ENCODE peak calls at places on chromosome 2, in four cellular contexts. S, H, Q and E are unnamed samples.

GRCh38 chr2:34261701-34262100 is 662.6 kb upstream of the FAM98A start:
- DNase-seq in S (no peak), H (no peak), Q (no peak), E (no peak)

GRCh38 chr2:19900536-19901200 is 1.1 kb downstream of the TTC32 start:
- DNase-seq in S (no peak), H (peak; percentile 44), Q (peak; percentile 24), E (no peak)

GRCh38 chr2:42977236-42978174 is 185.1 kb upstream of the HAAO start:
- DNase-seq in S (no peak), H (no peak), Q (no peak), E (no peak)

GRCh38 chr2:237861875-237862527 is 2.6 kb downstream of the RAMP1 start:
- DNase-seq in S (no peak), H (no peak), Q (no peak), E (no peak)

GRCh38 chr2:165274698-165275097 is 35.5 kb downstream of the SCN2A start:
- DNase-seq in S (no peak), H (no peak), Q (no peak), E (no peak)

GRCh38 chr2:236928353-236929153 is 157.1 kb upstream of the COPS8 start:
- DNase-seq in S (no peak), H (no peak), Q (no peak), E (no peak)

GRCh38 chr2:217612920-217613319 is 389.9 kb downstream of the TNS1 start:
- DNase-seq in S (no peak), H (no peak), Q (no peak), E (no peak)

GRCh38 chr2:143081616-143082015 is 47.6 kb upstream of the ARHGAP15 start:
- DNase-seq in S (no peak), H (no peak), Q (no peak), E (no peak)

GRCh38 chr2:159921752-159922404 is 123.9 kb upstream of the CD302 start:
- DNase-seq in S (peak; percentile 82), H (peak; percentile 73), Q (peak; percentile 61), E (peak; percentile 94)

GRCh38 chr2:141341444-141341843 is 789.4 kb downstream of the LRP1B start:
- DNase-seq in S (no peak), H (no peak), Q (no peak), E (no peak)

GRCh38 chr2:5365871-5366461 is 326.2 kb upstream of the SOX11 start:
- DNase-seq in S (peak; percentile 73), H (peak; percentile 69), Q (peak; percentile 62), E (peak; percentile 44)

GRCh38 chr2:226652388-226652787 is 147.2 kb downstream of the IRS1 start:
- DNase-seq in S (no peak), H (no peak), Q (no peak), E (no peak)

GRCh38 chr2:122710049-122710448 is 954.6 kb downstream of the TSN start:
- DNase-seq in S (no peak), H (no peak), Q (peak; percentile 36), E (no peak)

GRCh38 chr2:151999058-151999457 is 99.8 kb downstream of the CACNB4 start:
- DNase-seq in S (peak; percentile 75), H (peak; percentile 80), Q (peak; percentile 77), E (peak; percentile 81)

GRCh38 chr2:43754180-43754579 is 19.7 kb upstream of the DYNC2LI1 start:
- DNase-seq in S (no peak), H (no peak), Q (no peak), E (no peak)

GRCh38 chr2:75820693-75821092 is 110.0 kb upstream of the GCFC2 start:
- DNase-seq in S (no peak), H (no peak), Q (no peak), E (no peak)

GRCh38 chr2:182366625-182367024 is 60.2 kb downstream of the PDE1A start:
- DNase-seq in S (no peak), H (no peak), Q (no peak), E (no peak)

DNA sequence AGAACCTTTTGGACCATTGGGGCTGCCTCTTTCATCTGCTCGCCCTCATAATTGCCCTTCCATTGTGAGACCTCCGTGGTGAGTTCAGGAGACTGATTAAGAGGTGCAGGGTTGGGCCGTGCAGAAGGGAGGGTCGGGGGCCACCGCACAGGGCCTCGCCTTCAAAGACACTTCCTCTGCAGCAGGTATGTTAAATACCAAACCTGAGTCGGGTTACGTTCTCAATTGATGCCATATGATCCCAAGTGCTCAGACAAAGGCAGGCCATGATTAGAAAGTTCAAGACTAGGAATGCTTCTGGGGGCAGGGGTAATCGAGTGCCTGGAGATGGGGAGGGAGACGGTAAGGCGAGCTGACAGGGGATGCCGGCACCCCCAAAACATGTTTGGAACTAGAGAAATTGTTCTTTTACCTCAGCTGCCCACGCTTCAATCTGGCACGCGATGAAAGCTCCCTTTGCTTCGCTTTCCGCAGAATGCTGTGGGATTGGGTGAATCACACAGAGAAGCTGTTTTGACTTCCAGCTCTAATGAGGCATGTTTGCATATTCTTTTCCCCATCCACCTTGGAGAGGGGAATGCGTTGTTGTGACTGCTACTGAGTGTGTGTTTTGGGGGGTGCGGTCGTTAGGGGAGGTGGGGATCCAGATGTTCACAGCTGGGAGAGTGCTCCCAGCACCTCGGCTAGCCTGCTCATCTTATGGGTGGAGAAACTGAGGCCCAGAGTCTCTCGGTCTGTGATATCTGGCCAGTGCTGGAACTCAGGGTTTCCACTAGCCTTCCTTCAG is 309.1 kb downstream of the MYCN start:
- DNase-seq in S (no peak), H (no peak), Q (no peak), E (no peak)
- TF ChIP-seq SP1 in S (no peak), H (no peak), Q (no peak), E (no peak)

GRCh38 chr2:104853401-104853925 is 452 bp upstream of the POU3F3 start:
- DNase-seq in S (no peak), H (no peak), Q (no peak), E (no peak)

GRCh38 chr2:104855174-104856085 is 1.5 kb downstream of the POU3F3 start:
- DNase-seq in S (no peak), H (no peak), Q (no peak), E (no peak)

GRCh38 chr2:104852161-104852689 is 1.7 kb upstream of the POU3F3 start:
- DNase-seq in S (no peak), H (no peak), Q (no peak), E (peak; percentile 48)

GRCh38 chr2:104854507-104855173 is 725 bp downstream of the POU3F3 start:
- DNase-seq in S (no peak), H (no peak), Q (no peak), E (no peak)

GRCh38 chr2:104853926-104854506 is at the start of gene POU3F3:
- DNase-seq in S (peak; percentile 85), H (no peak), Q (no peak), E (peak; percentile 98)
- TF ChIP-seq ELF4 in S (peak; percentile 71), H (no peak), Q (no peak), E (no peak)

GRCh38 chr2:214482716-214483115 is 71.9 kb downstream of the VWC2L start:
- DNase-seq in S (no peak), H (no peak), Q (no peak), E (no peak)
- TF ChIP-seq SP1 in S (no peak), H (no peak), Q (no peak), E (no peak)

DNA sequence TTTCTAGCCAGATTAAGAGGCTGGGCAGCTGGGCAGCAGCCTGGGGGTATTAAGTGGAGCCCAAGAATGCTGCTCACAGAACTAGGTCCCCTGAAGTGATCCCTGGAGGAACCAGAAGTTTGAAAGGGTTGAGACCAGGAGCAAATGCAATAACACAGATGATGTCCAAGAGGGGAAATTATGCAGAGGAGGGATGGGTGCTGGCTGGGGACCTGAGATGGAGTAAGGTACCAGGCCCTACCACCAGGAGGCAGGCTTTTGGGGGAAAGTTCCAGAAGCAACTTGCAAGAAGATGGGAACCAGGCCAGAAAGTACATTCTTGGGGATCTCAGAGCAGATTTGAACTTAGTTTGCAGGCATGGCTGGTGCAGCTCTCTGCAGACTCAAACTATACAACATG is 175.1 kb downstream of the NCK2 start:
- DNase-seq in S (peak; percentile 23), H (peak; percentile 51), Q (peak; percentile 35), E (peak; percentile 78)
- TF ChIP-seq ELF4 in S (no peak), H (no peak), Q (no peak), E (no peak)

DNA sequence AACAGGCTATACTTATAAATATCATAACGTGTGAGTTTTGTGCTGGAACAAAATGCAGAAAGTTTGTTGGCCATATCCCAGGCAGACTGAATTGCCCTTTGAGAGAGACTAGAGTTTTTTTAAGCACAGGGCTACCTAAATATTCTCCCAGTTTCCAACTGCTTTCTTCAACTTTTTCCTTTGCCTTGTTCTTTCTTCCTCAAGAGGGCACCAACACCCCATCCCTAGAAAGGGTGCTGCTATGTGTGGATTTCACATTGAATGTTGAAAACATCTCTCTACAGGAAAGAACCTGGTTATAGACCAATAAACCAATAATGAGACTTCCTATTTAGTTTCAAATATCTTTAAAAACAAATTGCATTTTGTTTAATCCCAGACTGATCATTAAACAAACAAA is 87.9 kb downstream of the ICOS start:
- DNase-seq in S (peak; percentile 50), H (peak; percentile 11), Q (peak; percentile 33), E (peak; percentile 17)
- TF ChIP-seq SP1 in S (no peak), H (no peak), Q (no peak), E (no peak)

GRCh38 chr2:101387151-101387807 is at the start of gene CREG2:
- DNase-seq in S (peak; percentile 82), H (peak; percentile 19), Q (peak; percentile 40), E (peak; percentile 80)
- TF ChIP-seq ELF4 in S (no peak), H (no peak), Q (no peak), E (no peak)